ENCODE peak calls at places on chromosomes 12 and 14, in four cellular contexts. X is IMR-90, O is K562, A is GM12878. Q is an unnamed sample.

GRCh38 chr12:57171668-57172067 is 24.2 kb upstream of the LRP1-AS start:
- DNase-seq in X (peak), O (no peak), A (no peak), Q (no peak)

GRCh38 chr14:91113829-91114078 is at the start of gene DGLUCY:
- DNase-seq in X (peak), O (no peak), A (no peak), Q (no peak)

GRCh38 chr12:39386335-39386734 is 56.6 kb downstream of the KIF21A start:
- DNase-seq in X (no peak), O (no peak), A (no peak), Q (no peak)

GRCh38 chr12:47028981-47029708 is 50.3 kb upstream of the PCED1B start:
- DNase-seq in X (no peak), O (no peak), A (no peak), Q (no peak)

GRCh38 chr12:79187032-79187431 is 322.5 kb downstream of the SYT1 start:
- DNase-seq in X (no peak), O (no peak), A (no peak), Q (no peak)

GRCh38 chr12:132026061-132026795 is 76.5 kb downstream of the EP400 start:
- DNase-seq in X (no peak), O (no peak), A (no peak), Q (no peak)

GRCh38 chr14:21231020-21231652 is 38.1 kb downstream of the HNRNPC start:
- DNase-seq in X (no peak), O (no peak), A (no peak), Q (no peak)

GRCh38 chr14:101881426-101881825 is 82.9 kb upstream of the DYNC1H1 start:
- DNase-seq in X (no peak), O (no peak), A (no peak), Q (no peak)

GRCh38 chr12:65961731-65962130 is 137.4 kb downstream of the HMGA2 start:
- DNase-seq in X (no peak), O (no peak), A (no peak), Q (no peak)

GRCh38 chr12:1552978-1553471 is 41.4 kb downstream of the FBXL14 start:
- DNase-seq in X (peak), O (no peak), A (no peak), Q (no peak)

GRCh38 chr14:88553886-88554457 is 835 bp downstream of the PTPN21 start:
- DNase-seq in X (peak), O (no peak), A (no peak), Q (peak)

GRCh38 chr14:72443991-72444431 is 449.9 kb downstream of the DPF3 start:
- DNase-seq in X (no peak), O (no peak), A (peak), Q (no peak)

GRCh38 chr14:26856832-26857508 is 259.1 kb upstream of the NOVA1 start:
- DNase-seq in X (no peak), O (no peak), A (no peak), Q (no peak)
- TF ChIP-seq FOS in X (no peak), O (no peak), A (no peak), Q (no peak)

DNA sequence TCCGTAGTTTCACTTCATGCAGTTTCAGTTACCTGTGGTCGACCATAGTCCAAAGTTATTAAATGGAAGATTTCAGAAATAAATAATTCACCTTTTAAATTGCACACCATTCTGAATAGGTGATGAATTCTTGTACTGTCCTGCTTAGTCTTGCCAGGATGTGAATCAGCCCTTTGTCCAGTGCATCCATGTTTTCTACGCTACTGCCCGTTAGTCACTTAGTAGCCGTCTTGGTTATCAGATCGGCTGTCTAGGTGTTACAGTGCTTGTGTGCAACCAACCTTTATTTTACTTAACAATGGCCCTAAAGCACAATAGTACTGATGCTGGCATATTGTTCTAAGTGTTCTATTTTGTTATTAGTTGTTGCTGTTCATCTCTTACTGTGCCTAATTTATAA is 146.7 kb downstream of the ACSS3 start:
- DNase-seq in X (no peak), O (no peak), A (no peak), Q (no peak)
- TF ChIP-seq FOS in X (no peak), O (no peak), A (no peak), Q (no peak)

DNA sequence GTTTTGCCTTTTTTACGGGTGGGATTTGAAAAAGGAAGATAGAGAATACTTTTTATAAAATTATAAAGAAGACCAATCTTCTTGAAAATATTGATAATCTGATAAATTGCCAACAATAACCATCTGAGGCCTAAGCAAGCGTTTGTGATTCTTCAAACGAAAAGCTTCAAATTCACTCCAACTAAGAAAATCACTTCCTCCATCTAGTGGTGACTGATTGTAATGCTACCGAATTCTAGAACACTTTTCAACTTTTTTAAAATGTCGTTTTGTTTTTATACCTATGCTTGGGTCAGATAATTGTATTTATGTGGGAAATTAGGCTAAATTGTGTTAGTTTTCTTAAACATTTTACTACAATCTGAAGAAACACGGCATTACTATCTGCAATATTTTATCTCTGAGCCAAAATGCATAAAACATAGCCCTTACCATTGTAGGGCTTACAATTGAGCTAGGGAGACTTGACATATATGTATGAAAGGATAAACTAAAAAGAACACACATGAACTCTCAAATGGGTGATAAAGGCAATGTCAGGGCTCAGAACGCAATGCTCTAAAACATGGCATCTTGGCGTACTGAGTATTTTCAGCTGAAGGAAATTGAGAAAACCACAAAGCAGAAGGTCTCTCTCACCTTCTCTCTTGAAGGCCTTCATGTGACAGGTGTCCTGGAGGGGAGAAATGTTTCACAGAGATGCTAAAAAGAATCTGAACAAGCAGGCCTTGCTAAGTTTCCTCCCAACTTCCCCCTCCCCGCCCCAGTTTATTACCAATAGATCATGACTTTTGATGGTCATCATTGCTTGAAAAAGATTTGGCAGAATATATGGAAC is 36.8 kb upstream of the G2E3 start:
- DNase-seq in X (peak), O (peak), A (peak), Q (peak)
- TF ChIP-seq FOS in X (no peak), O (no peak), A (no peak), Q (no peak)

DNA sequence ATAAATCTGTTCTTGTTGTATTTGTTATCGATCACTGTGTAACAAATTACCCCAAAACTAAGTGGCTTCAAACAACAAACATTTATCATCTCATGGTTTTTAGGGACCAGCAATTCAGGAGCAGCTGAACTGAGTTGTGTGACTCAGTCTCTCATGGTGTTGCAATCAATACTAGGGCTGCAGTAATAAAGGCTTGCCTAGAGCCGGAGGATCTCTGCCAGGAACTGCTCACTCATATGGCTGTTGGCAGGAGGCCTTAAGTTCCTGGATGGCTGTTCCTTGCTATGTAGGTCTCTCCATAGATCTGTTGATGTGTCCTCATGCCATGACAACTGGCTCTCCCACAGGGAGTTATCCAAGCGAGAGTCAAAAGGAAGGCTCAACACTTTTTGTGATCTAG is 3.8 kb upstream of the PSMC6 start:
- DNase-seq in X (peak), O (no peak), A (no peak), Q (peak)
- TF ChIP-seq FOS in X (peak), O (no peak), A (no peak), Q (no peak)

GRCh38 chr14:60245316-60246177 is 3.5 kb upstream of the PPM1A start:
- DNase-seq in X (no peak), O (no peak), A (no peak), Q (no peak)

GRCh38 chr14:60240139-60240856 is 8.7 kb upstream of the PPM1A start:
- DNase-seq in X (no peak), O (no peak), A (no peak), Q (no peak)

GRCh38 chr14:60242420-60242819 is 6.6 kb upstream of the PPM1A start:
- DNase-seq in X (no peak), O (no peak), A (no peak), Q (no peak)

GRCh38 chr14:60238955-60239354 is 10.1 kb upstream of the PPM1A start:
- DNase-seq in X (no peak), O (no peak), A (no peak), Q (no peak)

GRCh38 chr14:60241091-60241490 is 7.9 kb upstream of the PPM1A start:
- DNase-seq in X (no peak), O (no peak), A (no peak), Q (no peak)
- TF ChIP-seq FOS in X (no peak), O (no peak), A (no peak), Q (no peak)

GRCh38 chr12:130520784-130521183 is 183.1 kb downstream of the PIWIL1 start:
- DNase-seq in X (no peak), O (no peak), A (no peak), Q (no peak)

GRCh38 chr12:130523208-130523607 is 185.5 kb downstream of the PIWIL1 start:
- DNase-seq in X (no peak), O (no peak), A (no peak), Q (no peak)

GRCh38 chr12:130522244-130522834 is 184.7 kb downstream of the PIWIL1 start:
- DNase-seq in X (no peak), O (no peak), A (no peak), Q (no peak)

GRCh38 chr12:130523863-130524614 is 186.4 kb downstream of the PIWIL1 start:
- DNase-seq in X (no peak), O (no peak), A (no peak), Q (no peak)

GRCh38 chr12:130521375-130522124 is 183.9 kb downstream of the PIWIL1 start:
- DNase-seq in X (no peak), O (no peak), A (no peak), Q (no peak)
- TF ChIP-seq FOS in X (no peak), O (no peak), A (no peak), Q (no peak)